ENCODE peak calls at places on chromosome 2, in seven cellular contexts. One of them, this sample, is unnamed.

GRCh38 chr2:58757971-58758370 is 516.8 kb upstream of the FANCL start:
- DNase-seq in spleen: no peak
- DNase-seq in erythroblast: peak; percentile 85
- DNase-seq in heart left ventricle: no peak
- DNase-seq in body of pancreas: no peak
- DNase-seq in A549: no peak
- DNase-seq in gastrocnemius medialis: no peak
- DNase-seq in this sample: no peak

GRCh38 chr2:29304399-29304798 is 189.2 kb downstream of the CLIP4 start:
- DNase-seq in spleen: no peak
- DNase-seq in erythroblast: no peak
- DNase-seq in heart left ventricle: no peak
- DNase-seq in body of pancreas: no peak
- DNase-seq in A549: no peak
- DNase-seq in gastrocnemius medialis: no peak
- DNase-seq in this sample: no peak

GRCh38 chr2:117850015-117850414 is 35.5 kb downstream of the DDX18 start:
- DNase-seq in spleen: no peak
- DNase-seq in erythroblast: no peak
- DNase-seq in heart left ventricle: no peak
- DNase-seq in body of pancreas: no peak
- DNase-seq in A549: no peak
- DNase-seq in gastrocnemius medialis: no peak
- DNase-seq in this sample: no peak

GRCh38 chr2:7190587-7191320 is 273.5 kb downstream of the RNF144A start:
- DNase-seq in spleen: no peak
- DNase-seq in erythroblast: no peak
- DNase-seq in heart left ventricle: no peak
- DNase-seq in body of pancreas: no peak
- DNase-seq in A549: no peak
- DNase-seq in gastrocnemius medialis: no peak
- DNase-seq in this sample: no peak

GRCh38 chr2:223944704-223945531 is at the start of gene WDFY1:
- DNase-seq in spleen: peak; percentile 98
- DNase-seq in erythroblast: peak; percentile 91
- DNase-seq in heart left ventricle: peak; percentile 93
- DNase-seq in body of pancreas: peak; percentile 88
- DNase-seq in A549: peak; percentile 89
- DNase-seq in gastrocnemius medialis: peak; percentile 83
- DNase-seq in this sample: peak; percentile 83

GRCh38 chr2:218343591-218343990 is 13.1 kb upstream of the CATIP start:
- DNase-seq in spleen: no peak
- DNase-seq in erythroblast: no peak
- DNase-seq in heart left ventricle: no peak
- DNase-seq in body of pancreas: no peak
- DNase-seq in A549: no peak
- DNase-seq in gastrocnemius medialis: no peak
- DNase-seq in this sample: peak; percentile 67

GRCh38 chr2:31207790-31208189 is 9.5 kb downstream of the CAPN14 start:
- DNase-seq in spleen: no peak
- DNase-seq in erythroblast: no peak
- DNase-seq in heart left ventricle: no peak
- DNase-seq in body of pancreas: no peak
- DNase-seq in A549: no peak
- DNase-seq in gastrocnemius medialis: no peak
- DNase-seq in this sample: no peak

GRCh38 chr2:46012618-46013240 is 284.5 kb upstream of the EPAS1 start:
- DNase-seq in spleen: no peak
- DNase-seq in erythroblast: no peak
- DNase-seq in heart left ventricle: no peak
- DNase-seq in body of pancreas: no peak
- DNase-seq in A549: no peak
- DNase-seq in gastrocnemius medialis: no peak
- DNase-seq in this sample: no peak

GRCh38 chr2:130854301-130854700 is 17.6 kb downstream of the ARHGEF4 start:
- DNase-seq in spleen: peak; percentile 49
- DNase-seq in erythroblast: no peak
- DNase-seq in heart left ventricle: no peak
- DNase-seq in body of pancreas: no peak
- DNase-seq in A549: no peak
- DNase-seq in gastrocnemius medialis: no peak
- DNase-seq in this sample: no peak

GRCh38 chr2:142220901-142221300 is 90.1 kb upstream of the LRP1B start:
- DNase-seq in spleen: no peak
- DNase-seq in erythroblast: no peak
- DNase-seq in heart left ventricle: no peak
- DNase-seq in body of pancreas: peak; percentile 2
- DNase-seq in A549: no peak
- DNase-seq in gastrocnemius medialis: no peak
- DNase-seq in this sample: no peak

DNA sequence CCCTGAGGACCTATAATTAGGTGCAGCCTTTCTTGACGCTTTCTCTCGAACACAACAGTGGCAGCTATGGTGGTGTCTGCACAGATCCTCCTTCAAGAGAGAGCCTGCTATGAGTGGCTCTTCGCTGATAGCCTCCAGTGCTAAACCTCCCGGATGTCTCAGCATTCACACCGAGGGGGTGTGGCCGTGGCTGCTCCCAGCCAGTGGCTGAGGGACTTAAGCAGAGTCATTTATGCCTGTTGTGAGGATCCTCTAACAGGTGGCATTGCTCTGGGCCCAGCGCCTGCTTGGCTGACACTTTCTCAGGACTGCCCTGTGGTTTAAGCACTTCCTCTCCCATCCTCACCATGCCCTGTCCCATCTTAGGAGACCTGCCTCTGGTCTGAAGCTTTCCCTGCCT is 592.0 kb upstream of the LRRTM1 start:
- DNase-seq in spleen: no peak
- DNase-seq in erythroblast: no peak
- DNase-seq in heart left ventricle: no peak
- DNase-seq in body of pancreas: no peak
- DNase-seq in A549: no peak
- DNase-seq in gastrocnemius medialis: no peak
- DNase-seq in this sample: no peak
- TF ChIP-seq POLR2A in spleen: no peak
- TF ChIP-seq POLR2A in erythroblast: no peak
- TF ChIP-seq POLR2A in heart left ventricle: no peak
- TF ChIP-seq POLR2A in body of pancreas: no peak
- TF ChIP-seq POLR2A in A549: no peak
- TF ChIP-seq POLR2A in gastrocnemius medialis: no peak
- TF ChIP-seq POLR2A in this sample: no peak

GRCh38 chr2:24410976-24411375 is 50.6 kb upstream of the ITSN2 start:
- DNase-seq in spleen: no peak
- DNase-seq in erythroblast: no peak
- DNase-seq in heart left ventricle: no peak
- DNase-seq in body of pancreas: no peak
- DNase-seq in A549: no peak
- DNase-seq in gastrocnemius medialis: no peak
- DNase-seq in this sample: no peak
- TF ChIP-seq POLR2A in spleen: no peak
- TF ChIP-seq POLR2A in erythroblast: no peak
- TF ChIP-seq POLR2A in heart left ventricle: no peak
- TF ChIP-seq POLR2A in body of pancreas: no peak
- TF ChIP-seq POLR2A in A549: no peak
- TF ChIP-seq POLR2A in gastrocnemius medialis: no peak
- TF ChIP-seq POLR2A in this sample: no peak

GRCh38 chr2:126302043-126302442 is 353.9 kb upstream of the GYPC start:
- DNase-seq in spleen: no peak
- DNase-seq in erythroblast: no peak
- DNase-seq in heart left ventricle: no peak
- DNase-seq in body of pancreas: no peak
- DNase-seq in A549: no peak
- DNase-seq in gastrocnemius medialis: no peak
- DNase-seq in this sample: no peak
- TF ChIP-seq POLR2A in spleen: no peak
- TF ChIP-seq POLR2A in erythroblast: no peak
- TF ChIP-seq POLR2A in heart left ventricle: no peak
- TF ChIP-seq POLR2A in body of pancreas: no peak
- TF ChIP-seq POLR2A in A549: no peak
- TF ChIP-seq POLR2A in gastrocnemius medialis: no peak
- TF ChIP-seq POLR2A in this sample: no peak

DNA sequence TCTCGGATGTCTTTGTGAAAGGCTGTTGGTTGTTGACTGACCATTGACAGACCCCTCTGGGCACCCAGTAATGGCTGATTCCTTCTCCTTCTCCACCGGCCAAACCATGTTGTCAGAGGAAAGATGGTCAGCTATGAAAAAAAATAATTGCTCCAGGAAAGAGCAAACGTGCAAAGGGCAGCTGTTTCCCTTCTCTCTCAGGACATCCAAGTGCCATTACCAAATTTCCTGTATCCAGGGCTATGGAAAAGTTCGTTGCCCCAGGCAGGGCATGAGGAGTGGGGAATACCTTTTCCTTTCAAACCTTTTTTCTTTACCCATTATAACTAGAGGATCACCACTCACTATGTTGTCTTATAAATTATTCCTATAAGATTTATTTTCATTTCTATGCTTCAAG is 321.5 kb upstream of the HNRNPA3 start:
- DNase-seq in spleen: no peak
- DNase-seq in erythroblast: no peak
- DNase-seq in heart left ventricle: no peak
- DNase-seq in body of pancreas: no peak
- DNase-seq in A549: no peak
- DNase-seq in gastrocnemius medialis: no peak
- DNase-seq in this sample: no peak
- TF ChIP-seq POLR2A in spleen: no peak
- TF ChIP-seq POLR2A in erythroblast: no peak
- TF ChIP-seq POLR2A in heart left ventricle: no peak
- TF ChIP-seq POLR2A in body of pancreas: no peak
- TF ChIP-seq POLR2A in A549: no peak
- TF ChIP-seq POLR2A in gastrocnemius medialis: no peak
- TF ChIP-seq POLR2A in this sample: no peak

GRCh38 chr2:18861951-18862350 is 272.6 kb upstream of the NT5C1B start:
- DNase-seq in spleen: no peak
- DNase-seq in erythroblast: no peak
- DNase-seq in heart left ventricle: no peak
- DNase-seq in body of pancreas: no peak
- DNase-seq in A549: no peak
- DNase-seq in gastrocnemius medialis: no peak
- DNase-seq in this sample: no peak
- TF ChIP-seq POLR2A in spleen: no peak
- TF ChIP-seq POLR2A in erythroblast: no peak
- TF ChIP-seq POLR2A in heart left ventricle: no peak
- TF ChIP-seq POLR2A in body of pancreas: no peak
- TF ChIP-seq POLR2A in A549: no peak
- TF ChIP-seq POLR2A in gastrocnemius medialis: no peak
- TF ChIP-seq POLR2A in this sample: no peak

GRCh38 chr2:241094924-241095420 is 7.1 kb downstream of the MTERF4 start:
- DNase-seq in spleen: no peak
- DNase-seq in erythroblast: no peak
- DNase-seq in heart left ventricle: no peak
- DNase-seq in body of pancreas: no peak
- DNase-seq in A549: no peak
- DNase-seq in gastrocnemius medialis: no peak
- DNase-seq in this sample: no peak

GRCh38 chr2:241091201-241091600 is 10.9 kb downstream of the MTERF4 start:
- DNase-seq in spleen: no peak
- DNase-seq in erythroblast: no peak
- DNase-seq in heart left ventricle: no peak
- DNase-seq in body of pancreas: no peak
- DNase-seq in A549: no peak
- DNase-seq in gastrocnemius medialis: no peak
- DNase-seq in this sample: no peak

GRCh38 chr2:241094172-241094571 is 7.9 kb downstream of the MTERF4 start:
- DNase-seq in spleen: no peak
- DNase-seq in erythroblast: no peak
- DNase-seq in heart left ventricle: no peak
- DNase-seq in body of pancreas: no peak
- DNase-seq in A549: no peak
- DNase-seq in gastrocnemius medialis: no peak
- DNase-seq in this sample: no peak

GRCh38 chr2:241091734-241092445 is 10.2 kb downstream of the MTERF4 start:
- DNase-seq in spleen: no peak
- DNase-seq in erythroblast: no peak
- DNase-seq in heart left ventricle: no peak
- DNase-seq in body of pancreas: no peak
- DNase-seq in A549: no peak
- DNase-seq in gastrocnemius medialis: no peak
- DNase-seq in this sample: no peak

GRCh38 chr2:241092677-241093076 is 9.4 kb downstream of the MTERF4 start:
- DNase-seq in spleen: no peak
- DNase-seq in erythroblast: no peak
- DNase-seq in heart left ventricle: no peak
- DNase-seq in body of pancreas: no peak
- DNase-seq in A549: peak; percentile 24
- DNase-seq in gastrocnemius medialis: peak; percentile 69
- DNase-seq in this sample: no peak
- TF ChIP-seq POLR2A in spleen: no peak
- TF ChIP-seq POLR2A in erythroblast: no peak
- TF ChIP-seq POLR2A in heart left ventricle: no peak
- TF ChIP-seq POLR2A in body of pancreas: no peak
- TF ChIP-seq POLR2A in A549: no peak
- TF ChIP-seq POLR2A in gastrocnemius medialis: no peak
- TF ChIP-seq POLR2A in this sample: no peak

DNA sequence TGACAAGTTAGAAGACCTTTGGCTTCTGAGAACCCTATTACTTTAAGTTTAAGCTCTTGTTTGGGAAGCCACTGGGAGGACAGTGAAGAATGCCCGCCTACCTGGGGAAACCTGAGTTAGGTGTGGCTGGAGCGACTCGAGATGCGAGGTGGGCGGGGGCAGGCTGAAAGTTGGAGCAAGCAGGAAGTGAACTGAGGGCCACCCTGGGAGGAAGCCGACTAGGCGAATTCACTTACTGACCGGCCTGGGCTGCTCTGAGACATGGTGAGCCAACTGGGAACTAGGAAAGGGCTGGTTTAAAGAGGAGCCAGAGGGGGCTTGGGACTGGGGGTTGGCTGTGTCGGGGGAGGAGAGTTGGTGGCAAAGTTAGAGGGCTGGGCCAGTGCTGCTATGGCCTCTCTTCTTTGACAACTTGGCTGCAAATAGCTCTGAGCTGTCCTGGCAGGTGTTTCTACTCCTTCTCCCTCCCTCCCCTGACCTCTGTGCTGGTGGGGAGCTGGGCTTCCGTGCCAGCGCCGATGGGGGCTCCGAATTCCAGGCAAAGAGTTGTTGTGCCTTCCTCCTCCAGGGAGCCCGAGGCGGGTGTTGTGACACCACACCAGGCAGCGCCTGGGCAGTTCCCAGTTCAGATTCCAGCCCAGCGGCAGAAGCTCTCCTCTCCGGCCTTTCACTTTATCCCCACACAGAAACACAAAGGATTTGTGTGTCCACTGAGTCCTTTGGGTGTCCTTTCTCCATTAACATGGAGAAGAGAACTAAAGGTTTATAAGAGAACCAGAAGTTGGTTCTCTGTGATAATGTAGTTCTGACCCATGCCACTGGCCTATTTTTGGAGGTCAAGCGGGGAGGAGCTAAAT is at the start of gene VAMP8:
- DNase-seq in spleen: peak; percentile 91
- DNase-seq in erythroblast: peak; percentile 56
- DNase-seq in heart left ventricle: no peak
- DNase-seq in body of pancreas: peak; percentile 90
- DNase-seq in A549: peak; percentile 40
- DNase-seq in gastrocnemius medialis: peak; percentile 57
- DNase-seq in this sample: no peak
- TF ChIP-seq POLR2A in spleen: no peak
- TF ChIP-seq POLR2A in erythroblast: peak; percentile 46
- TF ChIP-seq POLR2A in heart left ventricle: no peak
- TF ChIP-seq POLR2A in body of pancreas: peak; percentile 55
- TF ChIP-seq POLR2A in A549: no peak
- TF ChIP-seq POLR2A in gastrocnemius medialis: no peak
- TF ChIP-seq POLR2A in this sample: no peak

GRCh38 chr2:9630001-9630749 is 622 bp downstream of the YWHAQ start:
- DNase-seq in spleen: peak; percentile 95
- DNase-seq in erythroblast: peak; percentile 84
- DNase-seq in heart left ventricle: peak; percentile 79
- DNase-seq in body of pancreas: peak; percentile 84
- DNase-seq in A549: peak; percentile 81
- DNase-seq in gastrocnemius medialis: peak; percentile 74
- DNase-seq in this sample: no peak
- TF ChIP-seq POLR2A in spleen: no peak
- TF ChIP-seq POLR2A in erythroblast: no peak
- TF ChIP-seq POLR2A in heart left ventricle: no peak
- TF ChIP-seq POLR2A in body of pancreas: no peak
- TF ChIP-seq POLR2A in A549: no peak
- TF ChIP-seq POLR2A in gastrocnemius medialis: no peak
- TF ChIP-seq POLR2A in this sample: peak; percentile 7